ENCODE peak calls at places on chromosomes 6 and 20, in ten cellular contexts. C, E, S, D, Q, L, B, G, I and W are unnamed samples. For H3K4me1, the result is how much of the 10 kb centered on the place peaks cover.

GRCh38 chr20:22490287-22491187 is 93.8 kb downstream of the FOXA2 start:
- DNase-seq in I (no peak), L (no peak), C (peak), S (peak), G (no peak), B (peak), D (no peak), E (peak), Q (peak), W (no peak)

GRCh38 chr6:27902335-27903314 is 9.6 kb downstream of the OR2B2 start:
- DNase-seq in S (peak), E (peak), D (peak), L (peak), Q (peak), I (peak), B (peak), G (peak), C (peak), W (peak)

GRCh38 chr20:53950031-53950430 is 120.4 kb downstream of the BCAS1 start:
- DNase-seq in B (no peak), Q (no peak), C (no peak), S (no peak), D (no peak), L (no peak), E (no peak), I (peak), G (no peak), W (no peak)

GRCh38 chr20:46324960-46325703 is 16.8 kb upstream of the CDH22 start:
- DNase-seq in C (peak), G (no peak), E (no peak), Q (no peak), S (no peak), I (no peak), B (peak), L (peak), D (no peak), W (no peak)

GRCh38 chr6:7139835-7140470 is 32.2 kb downstream of the RREB1 start:
- DNase-seq in I (no peak), C (no peak), L (no peak), Q (no peak), E (no peak), D (no peak), S (no peak), B (no peak), G (no peak), W (no peak)

GRCh38 chr6:149284904-149285303 is 32.6 kb upstream of the TAB2 start:
- DNase-seq in D (no peak), B (no peak), I (no peak), G (no peak), S (no peak), L (no peak), C (no peak), E (no peak), Q (no peak), W (no peak)

GRCh38 chr6:162705736-162706135 is 21.8 kb downstream of the PRKN start:
- DNase-seq in Q (no peak), E (no peak), B (no peak), L (no peak), G (no peak), S (no peak), C (no peak), D (no peak), I (no peak), W (no peak)

GRCh38 chr6:123655520-123656306 is 19.0 kb upstream of the TRDN start:
- DNase-seq in B (no peak), Q (no peak), D (no peak), G (no peak), L (peak), C (no peak), E (no peak), S (no peak), I (no peak), W (no peak)

GRCh38 chr6:159727717-159728440 is 573 bp downstream of the WTAP start:
- DNase-seq in L (peak), E (no peak), D (no peak), B (no peak), I (peak), C (peak), Q (no peak), S (no peak), G (peak), W (no peak)

GRCh38 chr6:166477647-166478365 is 95.1 kb upstream of the MPC1 start:
- DNase-seq in B (no peak), Q (no peak), E (peak), D (no peak), G (no peak), L (no peak), S (no peak), C (no peak), I (no peak), W (no peak)

GRCh38 chr6:2797564-2798014 is 32.4 kb downstream of the WRNIP1 start:
- DNase-seq in B (no peak), S (no peak), Q (no peak), G (no peak), E (no peak), L (no peak), C (no peak), D (no peak), I (no peak), W (no peak)

GRCh38 chr20:57350086-57350710 is 857 bp upstream of the RAE1 start:
- DNase-seq in D (no peak), E (no peak), L (no peak), Q (no peak), C (no peak), B (no peak), I (no peak), S (no peak), G (no peak), W (no peak)

GRCh38 chr20:54606384-54606783 is 131.0 kb downstream of the DOK5 start:
- DNase-seq in L (no peak), S (no peak), D (no peak), C (no peak), I (no peak), B (no peak), G (no peak), E (no peak), Q (no peak), W (no peak)

GRCh38 chr20:31819083-31819784 is at the start of gene MYLK2:
- DNase-seq in I (no peak), D (no peak), B (no peak), C (peak), Q (no peak), L (no peak), S (no peak), G (no peak), E (no peak), W (no peak)

GRCh38 chr6:14059791-14060436 is 57.7 kb upstream of the CD83 start:
- DNase-seq in B (peak), G (no peak), I (no peak), L (peak), Q (no peak), E (no peak), S (peak), C (no peak), D (no peak), W (no peak)

GRCh38 chr6:139981810-139982550 is 607.5 kb upstream of the CITED2 start:
- DNase-seq in D (no peak), I (no peak), L (peak), Q (no peak), S (no peak), G (no peak), C (peak), B (no peak), E (no peak), W (no peak)

GRCh38 chr20:4507288-4507719 is 214.4 kb upstream of the PRND start:
- DNase-seq in C (no peak), Q (no peak), B (no peak), S (no peak), D (no peak), G (no peak), L (peak), I (no peak), E (no peak), W (no peak)

GRCh38 chr6:33787954-33788693 is 806 bp downstream of the LEMD2 start:
- DNase-seq in G (peak), D (peak), I (peak), B (peak), L (peak), Q (peak), E (peak), C (peak), S (peak), W (peak)

GRCh38 chr20:51802170-51802745 is at the start of gene SALL4:
- DNase-seq in E (no peak), B (peak), G (no peak), L (peak), C (peak), Q (no peak), D (no peak), I (no peak), S (no peak), W (no peak)

GRCh38 chr6:48032156-48032555 is 78.8 kb downstream of the PTCHD4 start:
- DNase-seq in C (no peak), B (no peak), E (no peak), I (no peak), Q (no peak), S (no peak), G (no peak), L (peak), D (no peak), W (no peak)

GRCh38 chr6:168101201-168102092 is 22.4 kb upstream of the FRMD1 start:
- DNase-seq in D (no peak), I (peak), E (peak), G (no peak), C (peak), S (peak), B (no peak), Q (peak), L (no peak), W (no peak)

GRCh38 chr6:10338151-10338550 is 76.7 kb downstream of the TFAP2A start:
- DNase-seq in G (no peak), L (no peak), B (no peak), S (no peak), E (no peak), D (no peak), Q (no peak), C (no peak), I (no peak), W (no peak)

GRCh38 chr6:143700684-143701342 is 23.0 kb downstream of the PHACTR2 start:
- DNase-seq in C (no peak), I (no peak), G (no peak), Q (no peak), D (no peak), B (no peak), E (no peak), L (peak), S (no peak), W (no peak)

GRCh38 chr6:143698759-143699750 is 21.3 kb downstream of the PHACTR2 start:
- DNase-seq in I (no peak), D (no peak), G (no peak), B (no peak), L (no peak), Q (no peak), S (no peak), C (peak), E (no peak), W (no peak)

GRCh38 chr6:143705564-143705963 is 27.8 kb downstream of the PHACTR2 start:
- DNase-seq in D (no peak), S (no peak), E (no peak), Q (no peak), I (no peak), B (no peak), C (no peak), L (no peak), G (no peak), W (no peak)

GRCh38 chr6:143698329-143698728 is 20.6 kb downstream of the PHACTR2 start:
- DNase-seq in I (no peak), G (no peak), D (no peak), Q (no peak), C (no peak), B (no peak), S (no peak), E (no peak), L (no peak), W (no peak)

GRCh38 chr6:143701343-143702234 is 23.8 kb downstream of the PHACTR2 start:
- DNase-seq in B (no peak), D (no peak), Q (no peak), G (no peak), E (no peak), S (no peak), C (no peak), L (peak), I (no peak), W (no peak)
- H3K4me1 ChIP-seq in B (under half), D (under half), Q (half or more), G (under half), E (under half), S (under half), C (under half), L (under half), I (under half), W (under half)

GRCh38 chr20:62625516-62625915 is 16.8 kb upstream of the SLCO4A1 start:
- DNase-seq in E (peak), B (no peak), C (no peak), Q (no peak), I (no peak), S (peak), G (no peak), D (no peak), L (no peak), W (no peak)
- H3K4me1 ChIP-seq in E (half or more), B (half or more), C (under half), Q (under half), I (under half), S (under half), G (under half), D (under half), L (under half), W (under half)

DNA sequence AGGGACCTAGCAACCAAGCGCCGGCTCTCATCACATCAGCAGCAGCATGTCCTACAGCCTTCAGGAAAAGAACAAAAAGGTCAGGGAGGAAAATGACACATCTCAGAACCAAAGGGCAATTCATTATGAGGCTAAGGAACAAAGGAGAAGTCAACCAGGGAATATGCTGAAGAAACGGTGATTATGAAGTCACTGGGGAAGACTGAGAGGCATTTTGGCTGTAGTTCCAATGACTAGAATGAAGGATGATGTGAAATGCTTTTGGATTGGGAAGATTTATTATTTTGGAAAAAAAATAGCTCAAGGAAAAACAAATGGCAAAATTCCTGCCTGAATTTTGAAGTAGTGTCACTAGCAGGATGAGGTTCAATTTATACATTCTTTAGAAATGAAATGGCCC is 5.7 kb downstream of the BACH2 start:
- DNase-seq in G (no peak), B (no peak), S (no peak), Q (no peak), D (no peak), L (no peak), I (no peak), E (no peak), C (no peak), W (no peak)
- H3K4me1 ChIP-seq in G (half or more), B (under half), S (under half), Q (under half), D (under half), L (under half), I (half or more), E (under half), C (under half), W (half or more)

GRCh38 chr6:11378639-11379038 is 146.2 kb upstream of the NEDD9 start:
- DNase-seq in D (no peak), S (no peak), Q (no peak), C (no peak), L (no peak), E (no peak), G (no peak), B (no peak), I (no peak), W (no peak)
- H3K4me1 ChIP-seq in D (under half), S (under half), Q (half or more), C (under half), L (under half), E (half or more), G (under half), B (under half), I (under half), W (half or more)